ENCODE peak calls at places on chromosomes 2 and 18, in nine cellular contexts. A is cardiac muscle cell; U is PC-3; R is iPS DF 6.9; H is psoas muscle; S is aorta; L is neuronal stem cell; O is naive thymus-derived CD4-positive, alpha-beta T cell; K is fibroblast of lung. M is an unnamed sample.

GRCh38 chr2:199315299-199316179 is 142.2 kb downstream of the SATB2 start:
- DNase-seq in R (peak), O (no peak), A (peak), S (no peak), L (peak), H (no peak), U (peak), K (peak), M (no peak)

GRCh38 chr2:203122317-203122998 is 107.8 kb downstream of the NBEAL1 start:
- DNase-seq in A (peak), S (no peak), O (no peak), R (no peak), H (no peak), L (no peak), K (no peak), U (peak), M (no peak)

GRCh38 chr2:167987558-167987957 is 259.8 kb downstream of the STK39 start:
- DNase-seq in K (no peak), S (no peak), R (no peak), H (no peak), O (no peak), U (no peak), A (no peak), L (no peak), M (no peak)

GRCh38 chr18:79917351-79918088 is 33.9 kb downstream of the SLC66A2 start:
- DNase-seq in S (peak), H (no peak), O (no peak), K (no peak), R (no peak), A (no peak), L (no peak), U (no peak), M (peak)

GRCh38 chr2:6960659-6961058 is 43.4 kb downstream of the RNF144A start:
- DNase-seq in H (no peak), A (no peak), O (no peak), L (no peak), R (no peak), K (peak), U (no peak), S (no peak), M (no peak)

GRCh38 chr2:27020337-27020948 is 12.3 kb upstream of the TMEM214 start:
- DNase-seq in L (no peak), U (peak), O (no peak), R (no peak), S (peak), A (peak), K (no peak), H (peak), M (no peak)

GRCh38 chr2:241391892-241392665 is 36.0 kb downstream of the FARP2 start:
- DNase-seq in A (peak), S (no peak), U (peak), L (peak), K (no peak), O (peak), R (peak), H (no peak), M (no peak)

GRCh38 chr2:179612108-179612507 is 249.3 kb downstream of the ZNF385B start:
- DNase-seq in R (no peak), A (no peak), O (no peak), L (no peak), S (no peak), U (no peak), H (no peak), K (peak), M (no peak)

GRCh38 chr2:152372438-152372984 is 37.5 kb downstream of the FMNL2 start:
- DNase-seq in A (no peak), O (no peak), R (no peak), S (no peak), H (no peak), L (no peak), U (no peak), K (no peak), M (no peak)

GRCh38 chr2:105328281-105329196 is 996 bp downstream of the TGFBRAP1 start:
- DNase-seq in L (no peak), S (peak), A (no peak), R (no peak), U (peak), H (no peak), K (peak), O (no peak), M (no peak)

GRCh38 chr2:224412064-224412921 is 10.4 kb upstream of the FAM124B start:
- DNase-seq in R (no peak), O (no peak), U (no peak), S (no peak), H (no peak), L (no peak), K (peak), A (no peak), M (no peak)

GRCh38 chr2:230575640-230576324 is 136.9 kb upstream of the CAB39 start:
- DNase-seq in K (no peak), L (no peak), A (no peak), R (no peak), O (no peak), S (no peak), U (no peak), H (no peak), M (no peak)

GRCh38 chr2:12705230-12705629 is 11.5 kb upstream of the TRIB2 start:
- DNase-seq in S (no peak), A (no peak), R (no peak), H (no peak), L (no peak), U (no peak), O (no peak), K (no peak), M (no peak)

GRCh38 chr2:1718339-1719220 is 25.7 kb downstream of the PXDN start:
- DNase-seq in H (no peak), S (no peak), L (no peak), K (no peak), O (no peak), A (no peak), U (no peak), R (no peak), M (no peak)

DNA sequence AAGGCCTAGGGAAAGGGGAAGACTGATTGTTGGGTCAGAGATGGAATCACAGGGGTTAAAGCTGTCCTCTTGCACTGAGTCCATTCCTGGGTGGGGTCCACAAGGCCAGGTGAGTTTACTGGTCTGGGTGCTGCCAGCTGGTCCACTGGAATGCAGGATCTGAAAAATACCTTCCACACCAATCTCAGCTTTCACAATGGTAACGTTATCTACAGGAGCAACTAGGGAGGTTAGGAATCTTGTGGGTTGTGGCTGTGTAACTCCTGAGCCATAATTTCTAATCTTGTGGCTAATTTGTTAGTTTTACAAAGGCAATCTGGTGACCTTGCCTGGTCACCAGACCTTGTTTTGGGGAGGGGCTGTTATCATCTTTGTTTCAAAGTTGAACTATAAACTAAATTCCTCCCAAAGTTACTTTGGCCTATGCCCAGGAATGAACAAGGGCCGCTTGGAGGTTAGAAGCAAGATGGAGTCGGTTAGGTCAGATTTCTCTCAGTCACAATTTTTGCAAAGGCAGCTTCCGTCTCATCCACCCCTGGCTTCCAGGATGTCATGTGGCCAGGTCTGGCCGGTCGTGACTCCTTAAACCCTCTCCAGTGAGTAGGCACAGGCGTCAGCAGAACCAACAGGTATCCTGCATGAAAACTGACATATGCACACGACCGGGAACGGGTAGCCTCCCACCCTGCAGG is 123.3 kb upstream of the SH3BP4 start:
- DNase-seq in U (no peak), H (no peak), O (no peak), L (no peak), R (no peak), A (no peak), S (no peak), K (peak), M (no peak)
- H3K27ac ChIP-seq in U (no peak), H (no peak), O (no peak), L (no peak), R (no peak), A (no peak), S (no peak), K (no peak), M (no peak)

GRCh38 chr2:42141687-42142475 is 27.3 kb upstream of the EML4 start:
- DNase-seq in O (no peak), K (peak), U (peak), A (peak), S (peak), L (no peak), H (no peak), R (no peak), M (no peak)
- H3K4me3 ChIP-seq in O (no peak), K (peak), U (peak), A (peak), S (no peak), L (no peak), H (peak), R (no peak), M (no peak)

GRCh38 chr2:81987370-81987769 is 1682.8 kb upstream of the LRRTM1 start:
- DNase-seq in U (no peak), A (no peak), H (no peak), O (no peak), R (no peak), K (no peak), L (no peak), S (no peak), M (no peak)

GRCh38 chr2:81976998-81977397 is 1672.4 kb upstream of the LRRTM1 start:
- DNase-seq in H (no peak), O (no peak), L (no peak), A (no peak), S (no peak), K (no peak), U (peak), R (no peak), M (no peak)

GRCh38 chr2:81984969-81985637 is 1680.6 kb upstream of the LRRTM1 start:
- DNase-seq in L (no peak), R (no peak), A (no peak), O (no peak), S (no peak), U (no peak), H (no peak), K (no peak), M (no peak)

GRCh38 chr2:81979051-81979450 is 1674.5 kb upstream of the LRRTM1 start:
- DNase-seq in S (no peak), H (no peak), R (no peak), A (no peak), L (no peak), K (no peak), U (no peak), O (no peak), M (no peak)

GRCh38 chr2:81981616-81982015 is 1677.1 kb upstream of the LRRTM1 start:
- DNase-seq in U (no peak), A (no peak), L (no peak), O (no peak), R (no peak), H (no peak), K (no peak), S (no peak), M (no peak)
- H3K27ac ChIP-seq in U (no peak), A (no peak), L (no peak), O (no peak), R (no peak), H (no peak), K (no peak), S (no peak), M (no peak)

GRCh38 chr2:235468978-235469694 is 24.7 kb upstream of the AGAP1 start:
- DNase-seq in A (no peak), L (peak), S (no peak), H (peak), U (peak), R (no peak), K (peak), O (no peak), M (no peak)
- H3K4me3 ChIP-seq in A (no peak), L (no peak), S (no peak), H (no peak), U (peak), R (no peak), K (no peak), O (no peak), M (no peak)

DNA sequence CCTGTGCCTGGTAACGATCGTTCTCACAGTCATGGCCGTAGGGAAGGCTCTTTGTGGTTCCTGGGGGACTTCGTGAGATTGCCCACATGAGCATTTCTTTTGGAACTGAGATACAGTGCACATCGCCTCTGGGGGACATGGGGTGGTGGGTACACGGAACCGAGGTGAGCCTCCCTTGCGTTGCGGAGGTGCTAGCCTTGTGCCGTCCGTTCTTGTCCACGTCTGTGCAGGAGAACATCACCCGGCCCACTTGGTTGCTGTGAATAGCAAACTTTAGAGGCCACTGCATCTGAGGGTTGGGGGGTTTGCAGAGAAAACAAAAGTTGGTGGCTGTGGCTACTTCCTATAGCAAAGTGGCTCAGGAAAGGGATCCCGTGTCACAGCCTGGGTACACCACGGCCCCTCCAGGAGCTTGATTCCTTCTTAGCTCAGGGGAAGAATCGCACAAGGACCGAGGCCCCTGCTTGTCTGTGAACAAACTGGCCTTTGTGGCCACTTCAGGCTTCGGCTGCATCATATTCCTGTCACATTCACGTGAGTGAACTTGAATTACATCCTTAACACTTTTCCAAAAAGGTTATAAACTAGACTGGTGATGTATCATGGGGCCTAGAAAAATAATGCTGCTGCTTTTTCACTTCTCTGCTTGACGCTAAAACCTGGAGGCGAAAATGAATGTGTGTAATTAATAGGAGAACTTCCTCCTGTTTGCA is 72.6 kb downstream of the LRRFIP1 start:
- DNase-seq in K (no peak), H (no peak), L (no peak), A (no peak), U (no peak), R (no peak), O (no peak), S (no peak), M (no peak)
- H3K27ac ChIP-seq in K (peak), H (peak), L (no peak), A (peak), U (no peak), R (no peak), O (peak), S (no peak), M (peak)

GRCh38 chr2:239287461-239287860 is 113.4 kb downstream of the HDAC4 start:
- DNase-seq in L (no peak), A (no peak), U (no peak), K (peak), O (no peak), S (no peak), R (no peak), H (no peak), M (no peak)

GRCh38 chr2:239290618-239291504 is 110.0 kb downstream of the HDAC4 start:
- DNase-seq in R (no peak), K (peak), S (peak), H (peak), O (no peak), L (peak), A (peak), U (no peak), M (peak)

GRCh38 chr2:239289545-239289944 is 111.3 kb downstream of the HDAC4 start:
- DNase-seq in U (no peak), O (peak), R (no peak), K (no peak), S (no peak), H (no peak), A (no peak), L (no peak), M (peak)

GRCh38 chr2:239288237-239288636 is 112.6 kb downstream of the HDAC4 start:
- DNase-seq in A (no peak), O (no peak), S (no peak), K (no peak), H (no peak), L (no peak), R (no peak), U (no peak), M (no peak)

DNA sequence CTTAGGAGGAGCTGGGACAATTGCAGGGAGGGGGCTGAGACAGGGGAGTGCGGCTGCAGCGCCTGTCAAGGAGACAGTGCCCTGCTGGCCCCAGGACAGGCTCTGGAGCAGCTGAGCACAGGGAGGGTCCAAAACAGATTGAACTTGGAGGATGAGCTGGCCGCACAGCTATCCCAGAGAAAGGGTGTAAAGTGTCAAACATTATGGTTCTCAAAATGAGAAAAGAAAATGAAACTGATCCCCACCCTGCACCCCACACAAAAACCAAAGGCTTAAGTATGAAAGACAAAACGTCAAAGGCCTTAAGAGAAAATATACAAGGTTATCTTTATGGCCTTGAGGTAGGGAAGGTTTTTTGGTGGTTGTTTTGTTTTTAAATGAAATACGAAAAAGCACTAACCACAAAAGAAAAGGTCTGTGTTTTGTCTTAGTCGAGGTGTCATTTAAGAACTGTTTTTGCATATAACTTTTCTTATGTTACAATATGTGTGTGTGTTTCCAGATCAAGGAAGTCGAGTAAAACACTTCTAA is 111.8 kb downstream of the HDAC4 start:
- DNase-seq in H (no peak), K (no peak), S (no peak), A (peak), R (no peak), L (peak), U (no peak), O (peak), M (peak)
- H3K4me3 ChIP-seq in H (peak), K (no peak), S (no peak), A (no peak), R (no peak), L (no peak), U (no peak), O (peak), M (no peak)

DNA sequence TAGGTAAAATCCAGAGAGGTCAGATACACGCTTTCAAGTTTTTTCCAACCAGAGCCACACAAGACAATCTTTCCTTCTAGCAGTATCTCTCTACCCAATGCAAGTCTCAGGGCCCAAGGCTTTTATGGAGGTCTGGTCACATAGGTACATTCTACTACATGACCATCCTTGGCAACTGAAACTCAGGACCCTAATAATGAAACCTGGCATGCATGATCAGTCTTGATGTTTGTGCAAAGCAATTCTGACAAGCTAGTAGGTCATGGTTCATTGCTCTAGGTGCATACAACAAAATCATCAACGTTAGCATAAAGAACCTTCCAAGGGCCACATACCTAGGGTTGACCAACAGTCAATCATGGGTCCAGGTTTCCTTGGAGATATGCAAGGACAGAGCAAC is 33.2 kb upstream of the CCDC88A start:
- DNase-seq in U (no peak), O (no peak), A (no peak), S (no peak), H (no peak), L (no peak), R (no peak), K (no peak), M (no peak)
- H3K27ac ChIP-seq in U (no peak), O (no peak), A (no peak), S (no peak), H (no peak), L (no peak), R (no peak), K (no peak), M (no peak)

DNA sequence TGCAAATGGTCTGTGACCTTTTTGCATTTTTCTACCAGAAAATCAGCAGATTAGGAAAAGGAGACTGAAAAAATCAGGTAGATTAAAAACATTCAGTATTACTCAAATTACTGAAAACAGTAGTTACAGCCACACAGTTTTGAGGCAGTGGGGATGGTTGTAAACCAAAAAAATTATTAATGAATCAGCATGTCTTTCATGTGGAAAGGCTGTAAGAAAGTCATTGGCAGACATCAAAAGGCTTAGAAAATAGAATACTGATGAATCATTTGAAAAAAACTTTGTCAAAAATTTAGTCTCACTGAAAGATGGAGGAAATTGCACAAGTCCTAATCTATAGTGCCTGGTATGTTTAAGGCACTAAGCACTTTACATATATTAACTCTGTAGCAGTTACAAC is 133.9 kb upstream of the GCFC2 start:
- DNase-seq in O (no peak), L (no peak), U (no peak), S (no peak), K (peak), R (no peak), H (no peak), A (no peak), M (no peak)
- H3K4me3 ChIP-seq in O (no peak), L (no peak), U (no peak), S (no peak), K (no peak), R (no peak), H (no peak), A (no peak), M (no peak)

DNA sequence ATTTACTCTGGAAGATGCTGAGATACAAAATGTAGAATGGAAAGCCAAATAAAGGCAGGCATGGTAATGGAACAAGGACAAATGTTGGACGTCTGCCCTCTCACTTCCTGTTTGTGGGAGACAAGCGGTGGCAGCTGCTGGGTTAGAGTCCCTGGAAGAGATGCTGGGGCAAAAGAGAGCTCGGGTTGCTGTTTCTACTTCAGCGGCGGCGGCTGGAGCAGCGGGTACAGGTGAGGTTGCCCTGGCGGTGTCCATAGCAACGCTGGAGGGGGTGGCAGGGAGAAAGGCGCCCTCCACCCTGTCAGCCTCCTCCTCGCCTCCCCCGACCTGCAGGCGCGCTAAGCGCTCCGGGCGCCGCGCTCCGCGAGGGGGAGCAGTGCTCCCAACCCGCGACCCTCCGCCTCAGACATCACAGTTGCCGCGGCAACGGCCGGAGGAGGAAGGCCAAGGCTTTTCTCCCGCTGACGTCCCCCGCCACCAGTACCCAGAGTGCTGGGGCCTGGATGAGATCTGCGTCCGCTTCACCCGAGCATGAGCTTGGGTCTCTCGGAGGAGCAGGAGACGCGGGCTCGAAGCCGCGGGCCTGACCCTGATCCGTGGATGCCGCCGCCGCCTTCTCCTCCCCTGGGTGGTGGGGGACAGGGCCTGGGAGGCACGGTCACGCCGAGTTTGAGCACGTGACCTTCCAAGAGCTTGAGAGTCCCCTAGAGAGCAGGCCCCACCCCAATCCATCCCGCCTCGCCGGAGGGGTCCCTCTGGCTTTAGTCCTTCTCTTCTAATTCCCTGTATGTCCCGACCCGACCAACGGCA is 65.6 kb downstream of the NOL4 start:
- DNase-seq in A (peak), K (peak), L (peak), O (no peak), R (peak), U (no peak), H (peak), S (peak), M (peak)
- H3K27ac ChIP-seq in A (no peak), K (no peak), L (no peak), O (no peak), R (no peak), U (no peak), H (no peak), S (no peak), M (no peak)

GRCh38 chr2:17518212-17519154 is at the start of gene RAD51AP2:
- DNase-seq in O (no peak), A (peak), R (no peak), K (peak), H (peak), L (peak), S (peak), U (no peak), M (peak)
- H3K4me3 ChIP-seq in O (no peak), A (peak), R (peak), K (peak), H (peak), L (peak), S (no peak), U (no peak), M (peak)

M was measured in RWPE2.